ENCODE peak calls at places on chromosome 14, in six cellular contexts. S, H, J, Q, Y and G are unnamed samples.

GRCh38 chr14:104980601-104981531 is 2.7 kb upstream of the AHNAK2 start:
- DNase-seq in H (no peak), Q (no peak), Y (no peak), S (no peak), J (no peak), G (no peak)

GRCh38 chr14:38646391-38646790 is 390.5 kb upstream of the CLEC14A start:
- DNase-seq in Y (no peak), H (no peak), Q (no peak), S (no peak), J (no peak), G (peak)

GRCh38 chr14:62661818-62662217 is 383.4 kb downstream of the KCNH5 start:
- DNase-seq in Q (no peak), J (no peak), H (no peak), S (no peak), Y (no peak), G (no peak)

GRCh38 chr14:44701563-44702263 is 194.6 kb upstream of the FSCB start:
- DNase-seq in S (no peak), H (no peak), Q (no peak), Y (no peak), J (no peak), G (no peak)

GRCh38 chr14:38951451-38951850 is 151.6 kb downstream of the SEC23A start:
- DNase-seq in S (no peak), J (no peak), H (no peak), Y (no peak), Q (no peak), G (peak)

GRCh38 chr14:68376067-68376810 is 416.6 kb downstream of the ZFP36L1 start:
- DNase-seq in Y (no peak), H (no peak), J (no peak), Q (no peak), S (no peak), G (no peak)

GRCh38 chr14:57389646-57390036 is 745 bp upstream of the NAA30 start:
- DNase-seq in H (no peak), Y (no peak), S (peak), Q (peak), J (no peak), G (no peak)

GRCh38 chr14:86015916-86016315 is 486.0 kb downstream of the FLRT2 start:
- DNase-seq in J (no peak), H (no peak), Y (no peak), S (no peak), Q (no peak), G (no peak)

GRCh38 chr14:31428011-31428410 is 7.7 kb upstream of the HEATR5A start:
- DNase-seq in Y (no peak), S (no peak), H (no peak), J (no peak), Q (no peak), G (no peak)

GRCh38 chr14:32370720-32371119 is 41.6 kb downstream of the AKAP6 start:
- DNase-seq in S (no peak), Y (no peak), Q (no peak), J (no peak), H (peak), G (peak)

GRCh38 chr14:99132821-99133562 is 139.0 kb downstream of the BCL11B start:
- DNase-seq in J (no peak), Q (no peak), Y (peak), H (no peak), S (no peak), G (no peak)

GRCh38 chr14:21985081-21985480 is 311.5 kb upstream of the OR4E1 start:
- DNase-seq in Q (no peak), J (no peak), H (peak), S (no peak), Y (no peak), G (no peak)

GRCh38 chr14:39442293-39442692 is 10.1 kb upstream of the FBXO33 start:
- DNase-seq in Y (no peak), H (no peak), Q (no peak), S (no peak), J (no peak), G (no peak)

GRCh38 chr14:36556811-36557433 is 25.5 kb downstream of the NKX2-8 start:
- DNase-seq in H (peak), S (peak), Q (no peak), Y (peak), J (peak), G (peak)

GRCh38 chr14:60166144-60166543 is 946 bp upstream of the DHRS7 start:
- DNase-seq in Q (no peak), J (no peak), S (no peak), H (no peak), Y (no peak), G (no peak)

GRCh38 chr14:100748403-100748802 is 21.7 kb downstream of the DLK1 start:
- DNase-seq in Y (no peak), H (no peak), J (no peak), Q (no peak), S (no peak), G (no peak)

GRCh38 chr14:100747736-100748135 is 21.0 kb downstream of the DLK1 start:
- DNase-seq in Y (no peak), Q (no peak), J (no peak), H (no peak), S (no peak), G (no peak)

GRCh38 chr14:100746326-100746725 is 19.6 kb downstream of the DLK1 start:
- DNase-seq in Q (no peak), Y (no peak), H (no peak), S (no peak), J (no peak), G (no peak)

GRCh38 chr14:100748944-100749343 is 22.3 kb downstream of the DLK1 start:
- DNase-seq in S (no peak), J (no peak), Y (no peak), H (no peak), Q (no peak), G (no peak)

GRCh38 chr14:100747021-100747586 is 20.4 kb downstream of the DLK1 start:
- DNase-seq in Y (no peak), S (no peak), Q (no peak), H (peak), J (peak), G (no peak)
- TF ChIP-seq MAX in Y (no peak), S (no peak), Q (no peak), H (no peak), J (no peak), G (no peak)

GRCh38 chr14:34718750-34719304 is 4.4 kb upstream of the CFL2 start:
- DNase-seq in Q (no peak), J (no peak), S (no peak), Y (no peak), H (no peak), G (no peak)
- TF ChIP-seq EZH2 in Q (no peak), J (no peak), S (no peak), Y (no peak), H (no peak), G (no peak)

DNA sequence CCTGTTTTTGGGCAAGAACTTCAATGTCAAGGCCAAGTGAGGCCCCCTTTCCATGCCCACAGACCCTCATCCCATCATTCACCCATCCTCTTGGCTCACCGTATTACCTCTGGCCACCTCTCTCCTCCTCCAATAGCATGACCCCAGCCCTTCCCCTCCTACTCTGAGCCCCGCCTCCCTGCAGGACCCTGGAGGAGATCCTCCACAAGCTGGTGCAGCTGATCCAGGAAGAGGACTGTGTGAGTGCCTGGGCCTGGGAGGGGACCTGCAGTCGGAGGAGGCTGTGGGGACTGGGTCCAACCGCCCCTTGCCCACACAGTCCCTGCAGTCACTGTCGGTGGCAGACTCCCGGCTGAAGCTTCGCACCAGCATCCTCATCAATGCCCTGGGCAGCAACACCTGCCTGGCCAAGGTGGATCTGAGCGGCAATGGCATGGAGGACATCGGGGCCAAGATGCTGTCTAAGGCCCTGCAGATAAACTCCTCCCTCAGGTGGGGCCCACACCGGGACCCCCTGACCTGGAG is 7.2 kb downstream of the CARMIL3 start:
- DNase-seq in S (no peak), J (no peak), Y (no peak), Q (no peak), H (no peak), G (no peak)
- TF ChIP-seq MAX in S (no peak), J (no peak), Y (no peak), Q (no peak), H (no peak), G (no peak)

GRCh38 chr14:93538411-93538810 is 107.7 kb downstream of the UNC79 start:
- DNase-seq in Q (no peak), J (no peak), Y (peak), H (peak), S (peak), G (no peak)
- TF ChIP-seq EZH2 in Q (no peak), J (no peak), Y (no peak), H (no peak), S (no peak), G (no peak)

DNA sequence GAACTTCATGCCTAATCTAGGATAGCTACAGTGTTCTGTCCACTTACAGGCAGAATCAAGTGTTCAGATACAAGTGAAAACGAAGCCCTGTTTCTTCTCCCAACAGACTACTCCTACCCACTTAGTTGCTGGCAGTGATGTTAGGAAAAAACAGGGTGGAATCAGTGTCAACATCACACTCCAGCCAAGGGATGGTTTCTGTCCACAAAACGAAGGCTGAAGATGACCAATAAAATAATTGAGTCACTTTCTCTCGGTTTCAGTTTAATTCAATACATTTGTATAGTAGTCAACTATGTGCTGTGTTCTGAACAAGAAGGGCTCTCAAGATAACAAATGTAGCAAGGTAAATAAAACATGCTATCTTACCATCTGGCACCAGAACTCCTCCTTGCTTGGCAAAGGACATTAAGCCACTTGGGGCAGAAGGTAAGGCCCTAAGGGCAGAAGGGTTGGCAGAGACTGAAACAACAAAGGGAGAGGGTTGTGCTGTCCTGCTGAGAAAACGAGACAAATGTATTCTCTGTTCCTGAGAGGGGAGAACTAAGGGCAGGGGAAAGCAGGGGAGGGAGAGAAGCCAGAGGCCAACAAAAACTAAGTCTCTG is 393.6 kb downstream of the DPF3 start:
- DNase-seq in J (no peak), H (no peak), S (no peak), Q (no peak), Y (no peak), G (no peak)
- TF ChIP-seq MAX in J (no peak), H (no peak), S (no peak), Q (no peak), Y (no peak), G (no peak)

DNA sequence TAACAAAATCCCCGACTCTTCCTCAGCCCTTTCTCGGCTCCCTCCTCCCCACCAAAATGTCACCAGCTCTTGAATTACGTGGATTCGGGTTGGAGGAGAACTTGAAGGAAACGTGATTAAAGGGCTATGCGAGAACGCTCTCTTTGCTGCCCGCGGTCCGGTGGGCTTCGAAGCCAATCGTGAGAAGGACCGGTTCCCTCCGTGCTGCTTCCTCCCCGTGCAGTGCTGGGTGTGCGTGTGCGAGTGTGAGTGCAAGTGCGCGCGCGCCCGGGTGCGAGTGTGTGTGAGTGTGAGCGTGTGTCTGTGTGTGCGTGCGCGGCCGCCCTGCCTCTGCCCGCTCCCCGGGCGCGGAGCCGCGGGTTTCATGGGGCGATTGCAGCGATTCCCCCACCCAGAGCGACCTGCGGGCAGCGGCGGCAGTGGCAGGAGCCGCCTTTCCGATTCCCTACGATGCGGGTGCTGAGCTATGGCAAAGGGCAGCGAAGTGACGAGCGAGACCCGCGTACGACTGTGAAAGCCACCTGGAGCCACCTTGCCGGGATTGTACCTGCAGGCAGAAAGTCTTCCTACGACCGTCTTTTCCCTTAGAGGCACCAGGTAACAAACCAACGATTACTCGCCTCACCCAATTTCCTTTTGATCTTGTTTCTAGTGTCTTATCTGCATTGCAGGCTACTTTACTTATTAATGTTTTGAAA is 1.4 kb downstream of the LRFN5 start:
- DNase-seq in S (no peak), H (no peak), Q (no peak), Y (peak), J (no peak), G (no peak)
- TF ChIP-seq EZH2 in S (no peak), H (no peak), Q (no peak), Y (peak), J (no peak), G (peak)

GRCh38 chr14:96905825-96906224 is 108.6 kb downstream of the VRK1 start:
- DNase-seq in H (no peak), Q (no peak), Y (no peak), J (no peak), S (no peak), G (no peak)
- TF ChIP-seq MAX in H (no peak), Q (no peak), Y (no peak), J (no peak), S (no peak), G (no peak)